ENCODE peak calls at places on chromosomes 2 and 18, in ten cellular contexts. Y is germinal center; V is activated naive CD4-positive, alpha-beta T cell; D is HTR-8/SVneo; J is T-helper 22 cell; M is coronary artery; G is activated T-helper 1 cell treated with anti-CD3 and anti-CD28 coated beads, Interleukin-2, amount 50 U/mL, for 16 hours; N is H54; T is fibroblast of lung; C is fibroblast of mammary gland. S is an unnamed sample.
A peak's percentile ranks its signal among the peaks of the same experiment; 100 is the strongest.

GRCh38 chr2:181741756-181742155 is 61.4 kb upstream of the NEUROD1 start:
- DNase-seq in Y (no peak), V (no peak), D (no peak), J (no peak), M (no peak), G (no peak), N (peak; percentile 17), T (peak; percentile 9), C (peak; percentile 58), S (no peak)

GRCh38 chr2:227817940-227818568 is 4.4 kb downstream of the CCL20 start:
- DNase-seq in Y (no peak), V (peak; percentile 1), D (peak; percentile 78), J (peak; percentile 55), M (peak; percentile 98), G (peak; percentile 15), N (peak; percentile 64), T (peak; percentile 100), C (peak; percentile 100), S (no peak)

GRCh38 chr2:191441761-191442160 is 196.6 kb downstream of the MYO1B start:
- DNase-seq in Y (no peak), V (no peak), D (no peak), J (no peak), M (no peak), G (no peak), N (no peak), T (peak; percentile 65), C (peak; percentile 74), S (peak; percentile 74)

GRCh38 chr2:27020337-27020948 is 12.3 kb upstream of the TMEM214 start:
- DNase-seq in Y (no peak), V (no peak), D (no peak), J (no peak), M (no peak), G (no peak), N (no peak), T (peak; percentile 88), C (peak; percentile 56), S (no peak)

GRCh38 chr2:168237741-168238140 is 9.7 kb downstream of the STK39 start:
- DNase-seq in Y (no peak), V (no peak), D (no peak), J (no peak), M (no peak), G (no peak), N (no peak), T (no peak), C (no peak), S (no peak)

GRCh38 chr18:11994346-11994707 is 13.0 kb downstream of the IMPA2 start:
- DNase-seq in Y (no peak), V (no peak), D (peak; percentile 25), J (no peak), M (no peak), G (no peak), N (peak; percentile 50), T (peak; percentile 92), C (peak; percentile 90), S (no peak)

GRCh38 chr2:71767663-71768062 is 314.3 kb downstream of the DYSF start:
- DNase-seq in Y (no peak), V (no peak), D (no peak), J (no peak), M (no peak), G (no peak), N (no peak), T (no peak), C (no peak), S (no peak)

GRCh38 chr2:132424526-132425121 is 8.0 kb downstream of the GPR39 start:
- DNase-seq in Y (no peak), V (no peak), D (no peak), J (no peak), M (no peak), G (no peak), N (no peak), T (peak; percentile 70), C (peak; percentile 67), S (no peak)

GRCh38 chr2:109510136-109511028 is 103.4 kb downstream of the SEPTIN10 start:
- DNase-seq in Y (peak; percentile 77), V (peak; percentile 54), D (peak; percentile 89), J (peak; percentile 32), M (peak; percentile 85), G (peak; percentile 53), N (peak; percentile 82), T (peak; percentile 81), C (peak; percentile 74), S (peak; percentile 74)

GRCh38 chr2:128600606-128601297 is 282.1 kb upstream of the HS6ST1 start:
- DNase-seq in Y (no peak), V (no peak), D (no peak), J (no peak), M (no peak), G (no peak), N (no peak), T (no peak), C (no peak), S (no peak)

GRCh38 chr18:66749030-66749429 is 145.1 kb upstream of the CDH19 start:
- DNase-seq in Y (no peak), V (no peak), D (no peak), J (no peak), M (no peak), G (no peak), N (no peak), T (no peak), C (no peak), S (peak; percentile 17)

GRCh38 chr2:237596856-237597679 is 6.5 kb upstream of the RAB17 start:
- DNase-seq in Y (no peak), V (no peak), D (no peak), J (no peak), M (no peak), G (no peak), N (no peak), T (no peak), C (no peak), S (no peak)

GRCh38 chr2:172373761-172374160 is 53.6 kb upstream of the ITGA6 start:
- DNase-seq in Y (no peak), V (no peak), D (no peak), J (no peak), M (no peak), G (no peak), N (no peak), T (no peak), C (no peak), S (no peak)

GRCh38 chr2:197237720-197238370 is 72.7 kb downstream of the ANKRD44 start:
- DNase-seq in Y (no peak), V (no peak), D (no peak), J (no peak), M (no peak), G (no peak), N (no peak), T (no peak), C (no peak), S (no peak)

GRCh38 chr2:105081006-105081701 is 43.3 kb downstream of the MRPS9 start:
- DNase-seq in Y (no peak), V (no peak), D (no peak), J (no peak), M (no peak), G (no peak), N (no peak), T (peak; percentile 8), C (no peak), S (peak; percentile 52)

GRCh38 chr2:26577442-26578433 is 63.4 kb downstream of the CIB4 start:
- DNase-seq in Y (peak; percentile 76), V (peak; percentile 33), D (peak; percentile 93), J (no peak), M (no peak), G (peak; percentile 35), N (peak; percentile 87), T (peak; percentile 55), C (peak; percentile 57), S (peak; percentile 77)

GRCh38 chr2:96153991-96154431 is 8.8 kb upstream of the DUSP2 start:
- DNase-seq in Y (no peak), V (no peak), D (no peak), J (no peak), M (no peak), G (no peak), N (no peak), T (no peak), C (no peak), S (no peak)

GRCh38 chr2:83584674-83585073 is 874.4 kb downstream of the SUCLG1 start:
- DNase-seq in Y (no peak), V (no peak), D (peak; percentile 7), J (no peak), M (no peak), G (no peak), N (no peak), T (no peak), C (no peak), S (no peak)

GRCh38 chr2:219706823-219707281 is 79.4 kb downstream of the SLC4A3 start:
- DNase-seq in Y (no peak), V (no peak), D (peak; percentile 58), J (no peak), M (no peak), G (no peak), N (peak; percentile 36), T (no peak), C (peak; percentile 84), S (no peak)

GRCh38 chr2:104702451-104702850 is 151.5 kb upstream of the POU3F3 start:
- DNase-seq in Y (no peak), V (no peak), D (no peak), J (no peak), M (no peak), G (no peak), N (no peak), T (no peak), C (no peak), S (no peak)

GRCh38 chr18:48733854-48734253 is 195.0 kb downstream of the CTIF start:
- DNase-seq in Y (no peak), V (no peak), D (no peak), J (no peak), M (no peak), G (no peak), N (no peak), T (no peak), C (no peak), S (no peak)

GRCh38 chr2:71716697-71717624 is 263.6 kb downstream of the DYSF start:
- DNase-seq in Y (no peak), V (no peak), D (peak; percentile 77), J (no peak), M (peak; percentile 98), G (no peak), N (peak; percentile 76), T (peak; percentile 79), C (peak; percentile 81), S (no peak)

GRCh38 chr2:112182581-112183034 is 44.4 kb downstream of the FBLN7 start:
- DNase-seq in Y (no peak), V (no peak), D (no peak), J (peak; percentile 37), M (no peak), G (peak; percentile 36), N (no peak), T (no peak), C (no peak), S (peak; percentile 76)